ENCODE peak calls at places on chromosomes 12 and 14, in ten cellular contexts. K, L, N, J, E, M, A, Q, B and O are unnamed samples.
A peak's percentile ranks its signal among the peaks of the same experiment; 100 is the strongest.

GRCh38 chr12:48442191-48442828 is 30.0 kb upstream of the ANP32D start:
- DNase-seq in K (no peak), L (no peak), N (no peak), J (no peak), E (no peak), M (no peak), A (no peak), Q (no peak), B (no peak), O (no peak)

GRCh38 chr14:35223927-35224326 is 68.3 kb upstream of the PSMA6 start:
- DNase-seq in K (no peak), L (no peak), N (no peak), J (peak; percentile 15), E (no peak), M (no peak), A (no peak), Q (no peak), B (no peak), O (no peak)

GRCh38 chr12:104750061-104750460 is 208.0 kb downstream of the SLC41A2 start:
- DNase-seq in K (no peak), L (no peak), N (no peak), J (peak; percentile 47), E (peak; percentile 31), M (no peak), A (peak; percentile 36), Q (no peak), B (no peak), O (peak; percentile 48)

GRCh38 chr14:20486700-20487401 is 17.6 kb downstream of the PNP start:
- DNase-seq in K (no peak), L (no peak), N (no peak), J (no peak), E (no peak), M (no peak), A (no peak), Q (no peak), B (no peak), O (no peak)

GRCh38 chr12:76790564-76791552 is 26.9 kb downstream of the ZDHHC17 start:
- DNase-seq in K (no peak), L (no peak), N (no peak), J (peak; percentile 52), E (no peak), M (no peak), A (no peak), Q (no peak), B (no peak), O (no peak)

GRCh38 chr12:81294325-81295190 is 216.7 kb downstream of the ACSS3 start:
- DNase-seq in K (no peak), L (no peak), N (no peak), J (no peak), E (no peak), M (no peak), A (no peak), Q (no peak), B (no peak), O (no peak)

GRCh38 chr12:125169870-125170269 is 104.6 kb downstream of the AACS start:
- DNase-seq in K (no peak), L (no peak), N (no peak), J (no peak), E (no peak), M (no peak), A (no peak), Q (no peak), B (no peak), O (no peak)

GRCh38 chr12:113929312-113929989 is 36.7 kb downstream of the RBM19 start:
- DNase-seq in K (no peak), L (no peak), N (no peak), J (no peak), E (no peak), M (no peak), A (no peak), Q (no peak), B (no peak), O (no peak)

GRCh38 chr14:103624860-103625259 is 4.2 kb upstream of the KLC1 start:
- DNase-seq in K (peak; percentile 85), L (peak; percentile 82), N (no peak), J (peak; percentile 53), E (peak; percentile 63), M (peak; percentile 79), A (no peak), Q (no peak), B (no peak), O (no peak)

GRCh38 chr12:57604454-57605307 is at the start of gene DTX3:
- DNase-seq in K (no peak), L (peak; percentile 34), N (no peak), J (peak; percentile 43), E (peak; percentile 62), M (peak; percentile 82), A (peak; percentile 52), Q (no peak), B (no peak), O (no peak)

GRCh38 chr12:25130741-25131188 is 64.2 kb downstream of the DNAI7 start:
- DNase-seq in K (no peak), L (no peak), N (no peak), J (peak; percentile 82), E (no peak), M (no peak), A (no peak), Q (peak; percentile 24), B (no peak), O (peak; percentile 16)

GRCh38 chr12:121600702-121601336 is 20.0 kb upstream of the KDM2B start:
- DNase-seq in K (no peak), L (no peak), N (no peak), J (no peak), E (no peak), M (no peak), A (peak; percentile 66), Q (no peak), B (no peak), O (no peak)

GRCh38 chr14:58152569-58152857 is 500 bp upstream of the ARMH4 start:
- DNase-seq in K (no peak), L (no peak), N (no peak), J (no peak), E (no peak), M (no peak), A (no peak), Q (no peak), B (no peak), O (no peak)

DNA sequence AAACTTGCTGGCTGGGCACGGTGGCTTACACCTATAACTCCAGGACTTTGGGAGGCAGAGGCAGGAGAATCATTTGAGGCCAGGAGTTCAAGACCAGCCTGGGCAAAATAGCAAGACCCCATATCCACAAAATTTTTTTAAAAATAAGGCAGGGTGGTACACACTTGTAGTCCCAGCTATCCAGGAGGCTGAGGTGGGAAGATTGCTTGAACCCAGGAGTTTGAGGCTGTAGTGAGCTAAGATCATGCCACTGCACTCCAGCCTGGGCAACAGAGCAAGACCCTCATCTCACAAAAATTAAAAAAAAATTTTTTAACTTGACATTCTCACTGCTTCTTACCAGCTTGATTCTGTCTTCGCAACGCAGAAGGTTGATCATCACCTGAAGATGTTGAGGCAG is 39.5 kb downstream of the SSH1 start:
- DNase-seq in K (no peak), L (no peak), N (no peak), J (no peak), E (no peak), M (no peak), A (no peak), Q (no peak), B (no peak), O (no peak)
- H3K27ac ChIP-seq in K (no peak overlapping the region), L (peak overlapping the region; percentile 70), N (no peak overlapping the region), J (no peak overlapping the region), E (no peak overlapping the region), M (peak overlapping the region; percentile 20), A (no peak overlapping the region), Q (no peak overlapping the region), B (no peak overlapping the region), O (no peak overlapping the region)

DNA sequence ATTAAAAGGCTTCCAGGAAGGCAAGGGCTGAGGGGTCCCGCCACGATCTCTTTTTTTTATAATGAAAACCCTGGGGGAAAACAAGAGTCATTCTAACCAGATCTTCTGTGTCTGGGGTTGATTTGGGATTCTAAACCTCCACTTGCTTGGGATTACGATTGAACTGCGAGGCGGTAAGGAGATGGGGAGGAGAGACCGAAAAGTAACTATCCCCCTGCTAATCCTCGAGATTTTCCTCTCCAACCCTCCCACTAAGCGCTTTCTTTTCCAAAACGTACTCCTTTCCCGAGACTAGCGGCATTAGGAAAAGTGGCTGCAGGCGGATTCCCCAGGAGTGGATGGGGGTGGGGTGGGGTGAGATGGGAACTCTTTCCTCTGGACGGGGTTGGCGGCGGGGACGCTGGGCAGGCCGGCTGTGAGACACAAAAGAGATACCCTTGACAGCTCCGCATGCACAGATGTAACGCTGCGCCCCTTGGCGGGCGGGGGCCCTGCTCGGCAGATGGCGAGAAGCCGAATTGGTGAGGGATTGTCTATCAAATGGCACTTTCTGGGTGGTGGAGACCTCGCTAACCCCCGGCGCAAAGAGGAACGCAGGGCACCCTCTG is 830 bp upstream of the SRRM4 start:
- DNase-seq in K (no peak), L (no peak), N (no peak), J (no peak), E (no peak), M (peak; percentile 74), A (no peak), Q (no peak), B (no peak), O (no peak)
- H3K4me3 ChIP-seq in K (no peak overlapping the region), L (no peak overlapping the region), N (no peak overlapping the region), J (no peak overlapping the region), E (no peak overlapping the region), M (no peak overlapping the region), A (no peak overlapping the region), Q (no peak overlapping the region), B (peak overlapping the region; percentile 60), O (no peak overlapping the region)

GRCh38 chr12:115385141-115385540 is 701.2 kb upstream of the TBX3 start:
- DNase-seq in K (no peak), L (no peak), N (no peak), J (no peak), E (no peak), M (no peak), A (no peak), Q (no peak), B (no peak), O (no peak)

GRCh38 chr12:115383668-115384067 is 699.7 kb upstream of the TBX3 start:
- DNase-seq in K (no peak), L (peak; percentile 30), N (no peak), J (peak; percentile 62), E (no peak), M (no peak), A (no peak), Q (no peak), B (no peak), O (peak; percentile 62)

GRCh38 chr12:115384391-115384790 is 700.4 kb upstream of the TBX3 start:
- DNase-seq in K (no peak), L (no peak), N (no peak), J (no peak), E (no peak), M (no peak), A (no peak), Q (no peak), B (no peak), O (no peak)

GRCh38 chr12:115387392-115387791 is 703.4 kb upstream of the TBX3 start:
- DNase-seq in K (no peak), L (no peak), N (no peak), J (no peak), E (no peak), M (no peak), A (no peak), Q (no peak), B (no peak), O (no peak)

GRCh38 chr12:115388139-115388538 is 704.2 kb upstream of the TBX3 start:
- DNase-seq in K (no peak), L (no peak), N (no peak), J (no peak), E (no peak), M (no peak), A (no peak), Q (no peak), B (no peak), O (no peak)
- H3K27ac ChIP-seq in K (no peak overlapping the region), L (no peak overlapping the region), N (no peak overlapping the region), J (no peak overlapping the region), E (no peak overlapping the region), M (no peak overlapping the region), A (no peak overlapping the region), Q (no peak overlapping the region), B (no peak overlapping the region), O (no peak overlapping the region)

GRCh38 chr12:70627677-70628076 is 9.6 kb downstream of the PTPRB start:
- DNase-seq in K (no peak), L (no peak), N (no peak), J (peak; percentile 29), E (no peak), M (no peak), A (no peak), Q (no peak), B (no peak), O (no peak)
- H3K4me3 ChIP-seq in K (peak overlapping the region; percentile 16), L (peak overlapping the region; percentile 23), N (no peak overlapping the region), J (peak overlapping the region; percentile 6), E (peak overlapping the region; percentile 33), M (no peak overlapping the region), A (no peak overlapping the region), Q (no peak overlapping the region), B (no peak overlapping the region), O (no peak overlapping the region)